ENCODE peak calls at places on chromosome 20, in seven cellular contexts. X is cardiac fibroblast, B is left ventricle myocardium inferior, Z is fibroblast of the conjunctiva, R is H9, H is T-helper 1 cell, N is psoas muscle. V is an unnamed sample.

GRCh38 chr20:50948132-50948785 is 10.1 kb downstream of the DPM1 start:
- DNase-seq in Z (no peak), H (no peak), X (no peak), N (no peak), B (no peak), R (no peak), V (no peak)

GRCh38 chr20:50545123-50545522 is 34.9 kb downstream of the PTPN1 start:
- DNase-seq in Z (no peak), N (no peak), H (no peak), R (no peak), X (peak; percentile 65), B (no peak), V (peak; percentile 27)

GRCh38 chr20:18831830-18832229 is 18.2 kb downstream of the SCP2D1 start:
- DNase-seq in B (no peak), N (no peak), Z (no peak), R (no peak), X (peak; percentile 8), H (no peak), V (no peak)

GRCh38 chr20:7723284-7723683 is 217.0 kb downstream of the HAO1 start:
- DNase-seq in H (no peak), B (no peak), X (peak; percentile 93), R (no peak), N (no peak), Z (no peak), V (no peak)

GRCh38 chr20:18795366-18795765 is 18.2 kb upstream of the SCP2D1 start:
- DNase-seq in B (no peak), H (no peak), N (no peak), R (no peak), X (no peak), Z (no peak), V (no peak)

GRCh38 chr20:48295445-48295903 is 510.2 kb upstream of the SULF2 start:
- DNase-seq in B (no peak), Z (peak; percentile 88), R (peak; percentile 77), H (no peak), X (peak; percentile 97), N (no peak), V (no peak)

GRCh38 chr20:17871861-17872260 is 96.7 kb downstream of the SNX5 start:
- DNase-seq in H (no peak), X (no peak), N (no peak), B (no peak), Z (no peak), R (no peak), V (no peak)

GRCh38 chr20:46088409-46089075 is 1.2 kb downstream of the NCOA5 start:
- DNase-seq in X (peak; percentile 22), Z (no peak), B (no peak), R (no peak), H (no peak), N (no peak), V (no peak)

GRCh38 chr20:62500237-62500864 is 24.6 kb upstream of the GATA5 start:
- DNase-seq in N (peak; percentile 93), R (peak; percentile 76), Z (peak; percentile 5), H (peak; percentile 78), B (peak; percentile 81), X (peak; percentile 54), V (peak; percentile 75)

GRCh38 chr20:62958388-62959100 is 6.0 kb downstream of the SLC17A9 start:
- DNase-seq in R (no peak), X (no peak), H (no peak), N (peak; percentile 38), B (no peak), Z (no peak), V (no peak)

GRCh38 chr20:11544029-11544678 is 373.5 kb upstream of the BTBD3 start:
- DNase-seq in N (no peak), R (no peak), B (no peak), H (no peak), Z (peak; percentile 47), X (peak; percentile 85), V (no peak)

GRCh38 chr20:51667002-51667408 is 101.2 kb downstream of the ATP9A start:
- DNase-seq in R (no peak), X (no peak), B (no peak), H (no peak), Z (no peak), N (no peak), V (no peak)

GRCh38 chr20:34260208-34260942 is 19.2 kb downstream of the ASIP start:
- DNase-seq in X (no peak), H (no peak), R (no peak), Z (no peak), N (no peak), B (no peak), V (no peak)

GRCh38 chr20:9359561-9360308 is 154.7 kb upstream of the LAMP5 start:
- DNase-seq in N (no peak), R (peak; percentile 52), Z (peak; percentile 67), H (no peak), B (no peak), X (peak; percentile 77), V (no peak)

GRCh38 chr20:52748235-52748950 is 223.8 kb upstream of the TSHZ2 start:
- DNase-seq in B (peak; percentile 21), Z (peak; percentile 1), R (no peak), N (no peak), H (no peak), X (no peak), V (no peak)

GRCh38 chr20:22379472-22379871 is 204.9 kb downstream of the FOXA2 start:
- DNase-seq in N (no peak), Z (peak; percentile 17), H (no peak), X (peak; percentile 65), B (no peak), R (no peak), V (no peak)

GRCh38 chr20:57621426-57622200 is 1.4 kb upstream of the ZBP1 start:
- DNase-seq in B (no peak), N (no peak), X (no peak), H (no peak), R (no peak), Z (no peak), V (no peak)

GRCh38 chr20:4673371-4674001 is 48.2 kb upstream of the PRND start:
- DNase-seq in R (no peak), H (no peak), Z (no peak), N (no peak), X (no peak), B (no peak), V (no peak)

GRCh38 chr20:23156170-23156841 is 70.2 kb upstream of the CD93 start:
- DNase-seq in R (peak; percentile 27), X (peak; percentile 77), H (no peak), B (no peak), N (peak; percentile 69), Z (peak; percentile 47), V (peak; percentile 39)

GRCh38 chr20:62929051-62929538 is 2.8 kb upstream of the DIDO1 start:
- DNase-seq in Z (no peak), H (peak; percentile 48), N (peak; percentile 76), R (peak; percentile 96), X (peak; percentile 62), B (peak; percentile 77), V (peak; percentile 93)

GRCh38 chr20:32513031-32513866 is 71.9 kb downstream of the NOL4L start:
- DNase-seq in N (no peak), Z (no peak), H (no peak), X (no peak), B (no peak), R (peak; percentile 11), V (no peak)

GRCh38 chr20:50810063-50810462 is 15.2 kb downstream of the BCAS4 start:
- DNase-seq in Z (no peak), N (no peak), R (no peak), H (no peak), B (no peak), X (peak; percentile 52), V (no peak)

GRCh38 chr20:63443606-63444395 is 28.7 kb downstream of the KCNQ2 start:
- DNase-seq in Z (no peak), H (no peak), X (no peak), R (no peak), N (no peak), B (no peak), V (no peak)

GRCh38 chr20:59648720-59649119 is 44.4 kb downstream of the PHACTR3 start:
- DNase-seq in Z (no peak), B (no peak), X (no peak), R (no peak), H (no peak), N (no peak), V (no peak)

GRCh38 chr20:47686545-47686944 is 98.7 kb downstream of the SULF2 start:
- DNase-seq in X (peak; percentile 58), N (peak; percentile 50), B (no peak), Z (peak; percentile 30), H (no peak), R (no peak), V (no peak)

GRCh38 chr20:42380287-42380686 is 762.1 kb upstream of the CHD6 start:
- DNase-seq in N (no peak), Z (no peak), R (no peak), B (no peak), H (no peak), X (no peak), V (no peak)

GRCh38 chr20:17624551-17625245 is 54.8 kb downstream of the DSTN start:
- DNase-seq in H (no peak), R (no peak), X (no peak), B (peak; percentile 5), Z (no peak), N (peak; percentile 52), V (no peak)

GRCh38 chr20:15512916-15513315 is 1060.3 kb downstream of the KIF16B start:
- DNase-seq in N (no peak), R (no peak), H (no peak), B (no peak), Z (no peak), X (no peak), V (no peak)

GRCh38 chr20:47574616-47575401 is 73.1 kb downstream of the NCOA3 start:
- DNase-seq in H (no peak), Z (no peak), N (no peak), R (no peak), B (no peak), X (peak; percentile 34), V (no peak)

GRCh38 chr20:15265910-15266309 is 928.5 kb upstream of the FLRT3 start:
- DNase-seq in H (no peak), R (no peak), X (no peak), Z (no peak), B (no peak), N (no peak), V (no peak)

GRCh38 chr20:57342829-57343228 is 8.2 kb upstream of the RAE1 start:
- DNase-seq in B (no peak), R (no peak), X (peak; percentile 37), H (no peak), Z (no peak), N (no peak), V (no peak)